ENCODE peak calls at places on chromosomes 13 and 19, in eight cellular contexts. K is uterus, R is heart left ventricle, N is body of pancreas, U is adrenal gland, W is esophagus squamous epithelium, Q is testis, J is right lobe of liver. Y is an unnamed sample.

GRCh38 chr19:55519461-55520311 is 17.2 kb downstream of the SBK2 start:
- DNase-seq in R (no peak), N (no peak), Q (no peak), W (no peak), U (no peak), K (no peak), J (no peak), Y (no peak)

GRCh38 chr13:113881614-113882265 is 17.9 kb upstream of the GAS6 start:
- DNase-seq in R (no peak), W (no peak), N (peak; percentile 81), J (no peak), K (peak; percentile 57), Q (no peak), U (peak; percentile 14), Y (no peak)

GRCh38 chr13:112532837-112533745 is 54.9 kb downstream of the TUBGCP3 start:
- DNase-seq in K (no peak), N (no peak), W (no peak), R (no peak), J (no peak), U (no peak), Q (no peak), Y (no peak)

GRCh38 chr19:54594737-54595136 is 1.3 kb downstream of the LILRA1 start:
- DNase-seq in Q (no peak), R (no peak), J (no peak), U (no peak), N (no peak), K (no peak), W (no peak), Y (no peak)

GRCh38 chr13:102589291-102589822 is 7.4 kb upstream of the TPP2 start:
- DNase-seq in N (no peak), J (no peak), W (no peak), R (no peak), U (no peak), K (no peak), Q (no peak), Y (no peak)

GRCh38 chr19:12112701-12113100 is 27.4 kb downstream of the ZNF20 start:
- DNase-seq in W (no peak), Q (no peak), N (no peak), R (no peak), U (no peak), J (no peak), K (no peak), Y (no peak)

GRCh38 chr13:24081388-24081787 is 79.1 kb upstream of the SPATA13 start:
- DNase-seq in J (no peak), W (no peak), R (no peak), N (peak; percentile 35), U (peak; percentile 61), Q (no peak), K (no peak), Y (no peak)

GRCh38 chr19:7349231-7349591 is 474 bp downstream of the ARHGEF18 start:
- DNase-seq in Q (no peak), W (no peak), J (peak; percentile 48), U (no peak), R (no peak), K (no peak), N (no peak), Y (no peak)

GRCh38 chr13:37011002-37011401 is 10.4 kb downstream of the EXOSC8 start:
- DNase-seq in U (no peak), K (no peak), W (no peak), N (no peak), R (no peak), J (no peak), Q (no peak), Y (no peak)

GRCh38 chr13:49877629-49878218 is 58.4 kb downstream of the SPRYD7 start:
- DNase-seq in W (no peak), U (no peak), N (no peak), R (no peak), Q (no peak), K (no peak), J (no peak), Y (no peak)

GRCh38 chr19:34327851-34328250 is 37.1 kb upstream of the GPI start:
- DNase-seq in K (no peak), U (no peak), R (peak; percentile 72), W (no peak), J (no peak), Q (no peak), N (no peak), Y (no peak)

GRCh38 chr19:1084024-1084868 is 10.9 kb downstream of the POLR2E start:
- DNase-seq in N (no peak), W (no peak), J (no peak), R (no peak), Q (no peak), U (no peak), K (no peak), Y (no peak)

GRCh38 chr19:1081301-1082164 is 13.6 kb downstream of the POLR2E start:
- DNase-seq in Q (no peak), R (no peak), W (no peak), K (no peak), J (peak; percentile 72), U (peak; percentile 29), N (no peak), Y (no peak)

GRCh38 chr19:1082928-1083816 is 12.0 kb downstream of the POLR2E start:
- DNase-seq in R (no peak), J (peak; percentile 59), K (no peak), W (no peak), U (no peak), N (no peak), Q (no peak), Y (no peak)

GRCh38 chr19:1080360-1081161 is 13.6 kb downstream of the ARHGAP45 start:
- DNase-seq in K (no peak), W (no peak), J (peak; percentile 56), Q (no peak), U (peak; percentile 32), R (no peak), N (no peak), Y (peak; percentile 34)

DNA sequence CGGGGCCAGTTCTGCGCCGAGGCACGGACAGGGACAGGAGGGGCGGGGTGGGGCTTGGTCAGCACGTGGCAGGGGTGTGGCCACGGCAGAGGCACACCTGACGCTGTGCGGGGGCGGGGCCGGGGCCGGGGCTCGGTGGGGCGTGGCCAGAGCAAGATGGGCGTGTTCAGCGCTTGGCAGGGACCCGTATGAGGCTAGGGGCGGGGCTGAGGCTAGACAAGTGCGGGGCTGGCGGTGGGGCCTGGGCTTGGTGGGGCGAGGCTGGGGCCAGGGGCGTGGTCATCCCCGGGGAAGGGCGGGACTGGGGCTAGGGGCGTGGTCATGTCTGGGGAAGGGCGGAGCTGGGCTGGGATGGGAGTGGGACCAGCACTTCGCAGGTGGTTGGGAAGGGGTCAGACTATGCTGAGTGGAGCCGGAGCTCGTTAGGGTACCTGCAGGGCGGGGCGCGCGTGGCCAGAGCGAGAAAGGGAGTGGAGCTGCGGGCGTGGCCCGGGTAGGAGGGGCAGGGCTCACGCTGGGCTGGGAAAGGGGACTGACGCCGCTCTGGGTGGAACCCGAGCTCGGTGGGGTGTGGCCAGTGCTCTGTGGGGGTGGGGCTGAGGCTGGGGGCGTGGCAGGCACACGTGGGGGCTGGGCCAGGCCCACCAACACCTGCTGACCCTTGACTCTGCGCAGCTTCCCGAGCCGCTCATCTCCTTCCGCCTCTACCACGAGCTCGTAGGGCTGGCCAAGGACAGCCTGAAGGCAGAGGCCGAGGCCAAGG is 12.8 kb downstream of the POLR2E start:
- DNase-seq in W (no peak), N (peak; percentile 93), K (no peak), R (peak; percentile 69), Q (peak; percentile 92), U (peak; percentile 79), J (peak; percentile 86), Y (peak; percentile 84)
- H3K27ac ChIP-seq in W (peak overlapping the region; percentile 67), N (peak overlapping the region; percentile 47), K (no peak overlapping the region), R (no peak overlapping the region), Q (no peak overlapping the region), U (no peak overlapping the region), J (no peak overlapping the region), Y (peak overlapping the region; percentile 87)

GRCh38 chr13:21147827-21148226 is 28.5 kb downstream of the SKA3 start:
- DNase-seq in N (no peak), K (no peak), U (no peak), W (no peak), Q (no peak), R (no peak), J (no peak), Y (no peak)
- TF ChIP-seq POLR2A in N (no peak), K (no peak), U (no peak), W (no peak), Q (no peak), R (no peak), J (no peak), Y (no peak)

DNA sequence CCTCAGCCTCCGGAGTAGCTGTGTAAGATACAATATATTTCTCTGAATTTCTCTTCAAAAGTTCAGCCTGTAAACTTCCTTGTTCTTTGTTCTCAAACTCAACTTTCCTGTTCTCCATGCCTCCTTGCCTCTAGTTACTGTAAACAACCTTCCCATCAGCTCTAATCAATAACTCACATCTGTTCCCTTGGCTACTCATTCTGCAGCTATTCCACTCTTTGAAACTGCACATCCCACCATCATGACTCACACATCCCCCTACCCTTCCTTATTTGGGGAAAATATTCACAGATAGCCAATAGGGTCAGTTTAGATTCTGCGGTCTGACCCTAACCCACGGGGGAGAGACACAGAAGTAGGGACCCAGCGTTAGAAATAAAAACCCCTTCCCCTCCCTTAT is 2.0 kb downstream of the ZNF562 start:
- DNase-seq in R (no peak), N (no peak), K (no peak), J (no peak), W (no peak), U (no peak), Q (no peak), Y (no peak)
- H3K27ac ChIP-seq in R (no peak overlapping the region), N (no peak overlapping the region), K (no peak overlapping the region), J (no peak overlapping the region), W (no peak overlapping the region), U (no peak overlapping the region), Q (no peak overlapping the region), Y (no peak overlapping the region)

GRCh38 chr19:42078058-42078457 is 2.1 kb downstream of the ZNF574 start:
- DNase-seq in W (no peak), U (no peak), J (no peak), K (no peak), Q (no peak), N (no peak), R (no peak), Y (no peak)

GRCh38 chr19:42075364-42075615 is 676 bp upstream of the ZNF574 start:
- DNase-seq in N (no peak), J (no peak), Q (no peak), U (no peak), R (no peak), K (no peak), W (no peak), Y (no peak)

GRCh38 chr19:42074513-42075363 is 1.2 kb upstream of the ZNF574 start:
- DNase-seq in N (no peak), R (no peak), K (peak; percentile 30), W (no peak), Q (peak; percentile 48), U (no peak), J (no peak), Y (peak; percentile 65)

GRCh38 chr19:42075616-42076374 is at the start of gene ZNF574:
- DNase-seq in Q (peak; percentile 99), R (peak; percentile 99), N (peak; percentile 99), J (peak; percentile 99), W (peak; percentile 95), U (peak; percentile 97), K (peak; percentile 99), Y (peak; percentile 98)

DNA sequence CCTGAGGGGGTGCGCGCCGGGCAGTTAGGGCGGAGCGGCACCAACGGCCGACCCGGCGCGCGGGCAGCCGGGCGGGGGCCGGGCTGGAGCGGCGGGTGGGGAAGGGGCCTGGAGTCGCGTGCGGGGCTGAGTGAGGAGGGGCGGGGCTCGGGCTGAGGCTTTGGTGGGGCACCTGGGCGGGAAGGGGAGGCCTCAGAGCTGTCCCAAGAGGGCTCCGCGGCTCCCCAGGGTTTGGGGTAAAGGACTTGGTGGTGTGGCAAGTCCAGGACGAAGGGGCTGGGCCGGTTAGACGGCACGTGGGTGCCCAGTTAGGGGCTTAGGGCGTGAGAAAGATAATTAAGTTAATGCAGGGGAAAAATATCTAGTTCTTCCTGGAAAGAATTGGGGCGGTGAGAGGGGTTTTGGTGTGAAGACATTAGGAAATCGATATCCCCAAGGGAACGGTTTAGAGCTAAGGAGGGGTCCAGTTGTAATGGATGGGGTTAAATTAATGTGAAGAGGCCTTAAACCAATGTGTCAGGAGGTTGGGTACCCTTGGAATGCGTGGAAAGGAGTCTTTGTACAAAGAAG is 494 bp downstream of the ZNF574 start:
- DNase-seq in K (peak; percentile 44), Q (peak; percentile 63), N (no peak), J (no peak), W (no peak), U (no peak), R (peak; percentile 52), Y (peak; percentile 70)
- TF ChIP-seq POLR2A in K (no peak), Q (no peak), N (no peak), J (no peak), W (no peak), U (no peak), R (no peak), Y (no peak)

Y was measured in Peyer's patch.